ENCODE peak calls at places on chromosomes 16 and 17, in ten cellular contexts. One of them, this sample, is unnamed.
A peak's percentile ranks its signal among the peaks of the same experiment; 100 is the strongest.

GRCh38 chr16:57859331-57859730 is 57.0 kb upstream of the KIFC3 start:
- DNase-seq in right lobe of liver: no peak
- DNase-seq in left ventricle myocardium inferior: no peak
- DNase-seq in upper lobe of right lung: no peak
- DNase-seq in fibroblast of lung: peak; percentile 62
- DNase-seq in CD8-positive, alpha-beta memory T cell: no peak
- DNase-seq in WERI-Rb-1: peak; percentile 38
- DNase-seq in cardiac muscle cell: peak; percentile 66
- DNase-seq in ovary: no peak
- DNase-seq in prostate gland: no peak
- DNase-seq in this sample: no peak

GRCh38 chr17:47732399-47733046 is 513 bp upstream of the TBX21 start:
- DNase-seq in right lobe of liver: no peak
- DNase-seq in left ventricle myocardium inferior: no peak
- DNase-seq in upper lobe of right lung: peak; percentile 51
- DNase-seq in fibroblast of lung: no peak
- DNase-seq in CD8-positive, alpha-beta memory T cell: no peak
- DNase-seq in WERI-Rb-1: peak; percentile 8
- DNase-seq in cardiac muscle cell: no peak
- DNase-seq in ovary: no peak
- DNase-seq in prostate gland: no peak
- DNase-seq in this sample: no peak

GRCh38 chr16:11328172-11329079 is 16.8 kb upstream of the RMI2 start:
- DNase-seq in right lobe of liver: no peak
- DNase-seq in left ventricle myocardium inferior: peak; percentile 70
- DNase-seq in upper lobe of right lung: no peak
- DNase-seq in fibroblast of lung: peak; percentile 96
- DNase-seq in CD8-positive, alpha-beta memory T cell: peak; percentile 27
- DNase-seq in WERI-Rb-1: no peak
- DNase-seq in cardiac muscle cell: peak; percentile 98
- DNase-seq in ovary: peak; percentile 79
- DNase-seq in prostate gland: no peak
- DNase-seq in this sample: peak; percentile 30

GRCh38 chr16:1992475-1993292 is 2.9 kb downstream of the SYNGR3 start:
- DNase-seq in right lobe of liver: no peak
- DNase-seq in left ventricle myocardium inferior: no peak
- DNase-seq in upper lobe of right lung: no peak
- DNase-seq in fibroblast of lung: no peak
- DNase-seq in CD8-positive, alpha-beta memory T cell: no peak
- DNase-seq in WERI-Rb-1: no peak
- DNase-seq in cardiac muscle cell: no peak
- DNase-seq in ovary: peak; percentile 69
- DNase-seq in prostate gland: no peak
- DNase-seq in this sample: no peak

GRCh38 chr17:70405492-70406220 is 236.3 kb downstream of the KCNJ2 start:
- DNase-seq in right lobe of liver: no peak
- DNase-seq in left ventricle myocardium inferior: no peak
- DNase-seq in upper lobe of right lung: no peak
- DNase-seq in fibroblast of lung: peak; percentile 97
- DNase-seq in CD8-positive, alpha-beta memory T cell: no peak
- DNase-seq in WERI-Rb-1: no peak
- DNase-seq in cardiac muscle cell: peak; percentile 94
- DNase-seq in ovary: no peak
- DNase-seq in prostate gland: no peak
- DNase-seq in this sample: no peak

GRCh38 chr17:63106050-63106449 is 140.0 kb downstream of the TANC2 start:
- DNase-seq in right lobe of liver: no peak
- DNase-seq in left ventricle myocardium inferior: no peak
- DNase-seq in upper lobe of right lung: no peak
- DNase-seq in fibroblast of lung: no peak
- DNase-seq in CD8-positive, alpha-beta memory T cell: no peak
- DNase-seq in WERI-Rb-1: no peak
- DNase-seq in cardiac muscle cell: no peak
- DNase-seq in ovary: no peak
- DNase-seq in prostate gland: no peak
- DNase-seq in this sample: no peak

GRCh38 chr17:17151055-17151454 is 55.1 kb downstream of the PLD6 start:
- DNase-seq in right lobe of liver: no peak
- DNase-seq in left ventricle myocardium inferior: no peak
- DNase-seq in upper lobe of right lung: no peak
- DNase-seq in fibroblast of lung: peak; percentile 90
- DNase-seq in CD8-positive, alpha-beta memory T cell: no peak
- DNase-seq in WERI-Rb-1: no peak
- DNase-seq in cardiac muscle cell: peak; percentile 70
- DNase-seq in ovary: no peak
- DNase-seq in prostate gland: no peak
- DNase-seq in this sample: no peak

GRCh38 chr17:56640116-56640515 is 46.6 kb downstream of the NOG start:
- DNase-seq in right lobe of liver: no peak
- DNase-seq in left ventricle myocardium inferior: no peak
- DNase-seq in upper lobe of right lung: no peak
- DNase-seq in fibroblast of lung: no peak
- DNase-seq in CD8-positive, alpha-beta memory T cell: no peak
- DNase-seq in WERI-Rb-1: no peak
- DNase-seq in cardiac muscle cell: no peak
- DNase-seq in ovary: no peak
- DNase-seq in prostate gland: no peak
- DNase-seq in this sample: peak; percentile 13

GRCh38 chr16:67280090-67281015 is 1.0 kb downstream of the PLEKHG4 start:
- DNase-seq in right lobe of liver: no peak
- DNase-seq in left ventricle myocardium inferior: no peak
- DNase-seq in upper lobe of right lung: no peak
- DNase-seq in fibroblast of lung: no peak
- DNase-seq in CD8-positive, alpha-beta memory T cell: no peak
- DNase-seq in WERI-Rb-1: no peak
- DNase-seq in cardiac muscle cell: no peak
- DNase-seq in ovary: no peak
- DNase-seq in prostate gland: no peak
- DNase-seq in this sample: no peak

GRCh38 chr17:28518132-28518531 is 12.0 kb downstream of the FOXN1 start:
- DNase-seq in right lobe of liver: no peak
- DNase-seq in left ventricle myocardium inferior: no peak
- DNase-seq in upper lobe of right lung: no peak
- DNase-seq in fibroblast of lung: no peak
- DNase-seq in CD8-positive, alpha-beta memory T cell: no peak
- DNase-seq in WERI-Rb-1: no peak
- DNase-seq in cardiac muscle cell: no peak
- DNase-seq in ovary: no peak
- DNase-seq in prostate gland: no peak
- DNase-seq in this sample: no peak

GRCh38 chr17:39357978-39358377 is 43.4 kb downstream of the FBXL20 start:
- DNase-seq in right lobe of liver: no peak
- DNase-seq in left ventricle myocardium inferior: no peak
- DNase-seq in upper lobe of right lung: no peak
- DNase-seq in fibroblast of lung: no peak
- DNase-seq in CD8-positive, alpha-beta memory T cell: no peak
- DNase-seq in WERI-Rb-1: no peak
- DNase-seq in cardiac muscle cell: no peak
- DNase-seq in ovary: no peak
- DNase-seq in prostate gland: no peak
- DNase-seq in this sample: no peak

DNA sequence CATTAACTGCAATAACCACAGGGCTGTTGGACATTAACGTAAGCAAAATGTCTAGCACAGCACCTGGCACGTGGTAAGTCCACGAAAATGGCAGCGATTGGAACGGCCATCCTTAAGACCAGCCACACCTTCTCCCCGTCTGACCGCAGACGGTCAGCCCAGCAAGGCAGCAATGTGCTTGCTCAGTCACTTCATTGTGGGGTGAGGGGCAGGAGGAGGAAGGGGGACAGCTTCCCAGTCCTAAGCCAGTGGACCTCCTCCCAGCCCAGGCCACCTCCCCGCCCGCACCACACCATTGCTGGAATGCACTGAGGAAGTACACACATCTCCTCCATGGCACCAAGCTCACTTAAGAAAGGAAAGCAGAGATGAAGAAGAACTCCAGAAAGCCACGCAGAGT is 8.6 kb upstream of the MYLK3 start:
- DNase-seq in right lobe of liver: no peak
- DNase-seq in left ventricle myocardium inferior: no peak
- DNase-seq in upper lobe of right lung: no peak
- DNase-seq in fibroblast of lung: no peak
- DNase-seq in CD8-positive, alpha-beta memory T cell: no peak
- DNase-seq in WERI-Rb-1: no peak
- DNase-seq in cardiac muscle cell: no peak
- DNase-seq in ovary: no peak
- DNase-seq in prostate gland: no peak
- DNase-seq in this sample: no peak
- H3K27ac ChIP-seq in right lobe of liver: no peak overlapping the region
- H3K27ac ChIP-seq in left ventricle myocardium inferior: peak overlapping the region; percentile 96
- H3K27ac ChIP-seq in upper lobe of right lung: no peak overlapping the region
- H3K27ac ChIP-seq in fibroblast of lung: no peak overlapping the region
- H3K27ac ChIP-seq in CD8-positive, alpha-beta memory T cell: no peak overlapping the region
- H3K27ac ChIP-seq in WERI-Rb-1: no peak overlapping the region
- H3K27ac ChIP-seq in cardiac muscle cell: peak overlapping the region; percentile 95
- H3K27ac ChIP-seq in ovary: no peak overlapping the region
- H3K27ac ChIP-seq in prostate gland: no peak overlapping the region
- H3K27ac ChIP-seq in this sample: no peak overlapping the region

GRCh38 chr17:83147285-83147684 is 67.9 kb downstream of the METRNL start:
- DNase-seq in right lobe of liver: no peak
- DNase-seq in left ventricle myocardium inferior: no peak
- DNase-seq in upper lobe of right lung: no peak
- DNase-seq in fibroblast of lung: no peak
- DNase-seq in CD8-positive, alpha-beta memory T cell: no peak
- DNase-seq in WERI-Rb-1: no peak
- DNase-seq in cardiac muscle cell: no peak
- DNase-seq in ovary: no peak
- DNase-seq in prostate gland: no peak
- DNase-seq in this sample: no peak
- H3K9me3 ChIP-seq in right lobe of liver: no peaks in the 10 kb centered on the region
- H3K9me3 ChIP-seq in left ventricle myocardium inferior: peaks cover 7% of the 10 kb centered on the region
- H3K9me3 ChIP-seq in upper lobe of right lung: no peaks in the 10 kb centered on the region
- H3K9me3 ChIP-seq in fibroblast of lung: no peaks in the 10 kb centered on the region
- H3K9me3 ChIP-seq in CD8-positive, alpha-beta memory T cell: no peaks in the 10 kb centered on the region
- H3K9me3 ChIP-seq in WERI-Rb-1: peaks cover 10% of the 10 kb centered on the region
- H3K9me3 ChIP-seq in cardiac muscle cell: no peaks in the 10 kb centered on the region
- H3K9me3 ChIP-seq in ovary: no peaks in the 10 kb centered on the region
- H3K9me3 ChIP-seq in prostate gland: no peaks in the 10 kb centered on the region
- H3K9me3 ChIP-seq in this sample: no peaks in the 10 kb centered on the region

GRCh38 chr16:86447228-86447627 is 63.1 kb upstream of the FOXF1 start:
- DNase-seq in right lobe of liver: no peak
- DNase-seq in left ventricle myocardium inferior: no peak
- DNase-seq in upper lobe of right lung: no peak
- DNase-seq in fibroblast of lung: no peak
- DNase-seq in CD8-positive, alpha-beta memory T cell: no peak
- DNase-seq in WERI-Rb-1: no peak
- DNase-seq in cardiac muscle cell: no peak
- DNase-seq in ovary: no peak
- DNase-seq in prostate gland: no peak
- DNase-seq in this sample: no peak

GRCh38 chr16:86448306-86448705 is 62.0 kb upstream of the FOXF1 start:
- DNase-seq in right lobe of liver: no peak
- DNase-seq in left ventricle myocardium inferior: no peak
- DNase-seq in upper lobe of right lung: no peak
- DNase-seq in fibroblast of lung: no peak
- DNase-seq in CD8-positive, alpha-beta memory T cell: no peak
- DNase-seq in WERI-Rb-1: no peak
- DNase-seq in cardiac muscle cell: no peak
- DNase-seq in ovary: no peak
- DNase-seq in prostate gland: no peak
- DNase-seq in this sample: no peak

GRCh38 chr16:86443508-86444130 is 66.7 kb upstream of the FOXF1 start:
- DNase-seq in right lobe of liver: no peak
- DNase-seq in left ventricle myocardium inferior: no peak
- DNase-seq in upper lobe of right lung: no peak
- DNase-seq in fibroblast of lung: no peak
- DNase-seq in CD8-positive, alpha-beta memory T cell: no peak
- DNase-seq in WERI-Rb-1: no peak
- DNase-seq in cardiac muscle cell: no peak
- DNase-seq in ovary: no peak
- DNase-seq in prostate gland: no peak
- DNase-seq in this sample: no peak

GRCh38 chr16:86444274-86445060 is 65.9 kb upstream of the FOXF1 start:
- DNase-seq in right lobe of liver: no peak
- DNase-seq in left ventricle myocardium inferior: no peak
- DNase-seq in upper lobe of right lung: no peak
- DNase-seq in fibroblast of lung: peak; percentile 19
- DNase-seq in CD8-positive, alpha-beta memory T cell: no peak
- DNase-seq in WERI-Rb-1: no peak
- DNase-seq in cardiac muscle cell: peak; percentile 11
- DNase-seq in ovary: no peak
- DNase-seq in prostate gland: no peak
- DNase-seq in this sample: no peak

GRCh38 chr16:86446279-86446678 is 64.0 kb upstream of the FOXF1 start:
- DNase-seq in right lobe of liver: no peak
- DNase-seq in left ventricle myocardium inferior: no peak
- DNase-seq in upper lobe of right lung: no peak
- DNase-seq in fibroblast of lung: no peak
- DNase-seq in CD8-positive, alpha-beta memory T cell: no peak
- DNase-seq in WERI-Rb-1: no peak
- DNase-seq in cardiac muscle cell: no peak
- DNase-seq in ovary: no peak
- DNase-seq in prostate gland: no peak
- DNase-seq in this sample: no peak
- H3K27me3 ChIP-seq in right lobe of liver: no peaks in the 10 kb centered on the region
- H3K27me3 ChIP-seq in left ventricle myocardium inferior: peaks cover 64% of the 10 kb centered on the region
- H3K27me3 ChIP-seq in upper lobe of right lung: peaks cover 20% of the 10 kb centered on the region
- H3K27me3 ChIP-seq in fibroblast of lung: no peaks in the 10 kb centered on the region
- H3K27me3 ChIP-seq in CD8-positive, alpha-beta memory T cell: no peaks in the 10 kb centered on the region
- H3K27me3 ChIP-seq in WERI-Rb-1: no peaks in the 10 kb centered on the region
- H3K27me3 ChIP-seq in cardiac muscle cell: no peaks in the 10 kb centered on the region
- H3K27me3 ChIP-seq in ovary: no peaks in the 10 kb centered on the region
- H3K27me3 ChIP-seq in prostate gland: peaks cover 3% of the 10 kb centered on the region
- H3K27me3 ChIP-seq in this sample: no peaks in the 10 kb centered on the region

GRCh38 chr16:75052481-75053211 is 53.8 kb downstream of the ZNRF1 start:
- DNase-seq in right lobe of liver: no peak
- DNase-seq in left ventricle myocardium inferior: no peak
- DNase-seq in upper lobe of right lung: no peak
- DNase-seq in fibroblast of lung: no peak
- DNase-seq in CD8-positive, alpha-beta memory T cell: no peak
- DNase-seq in WERI-Rb-1: no peak
- DNase-seq in cardiac muscle cell: no peak
- DNase-seq in ovary: no peak
- DNase-seq in prostate gland: no peak
- DNase-seq in this sample: no peak
- H3K27ac ChIP-seq in right lobe of liver: no peak overlapping the region
- H3K27ac ChIP-seq in left ventricle myocardium inferior: peak overlapping the region; percentile 0
- H3K27ac ChIP-seq in upper lobe of right lung: no peak overlapping the region
- H3K27ac ChIP-seq in fibroblast of lung: no peak overlapping the region
- H3K27ac ChIP-seq in CD8-positive, alpha-beta memory T cell: no peak overlapping the region
- H3K27ac ChIP-seq in WERI-Rb-1: no peak overlapping the region
- H3K27ac ChIP-seq in cardiac muscle cell: no peak overlapping the region
- H3K27ac ChIP-seq in ovary: no peak overlapping the region
- H3K27ac ChIP-seq in prostate gland: no peak overlapping the region
- H3K27ac ChIP-seq in this sample: no peak overlapping the region

GRCh38 chr16:27390157-27390556 is 11.8 kb upstream of the IL21R start:
- DNase-seq in right lobe of liver: no peak
- DNase-seq in left ventricle myocardium inferior: no peak
- DNase-seq in upper lobe of right lung: no peak
- DNase-seq in fibroblast of lung: no peak
- DNase-seq in CD8-positive, alpha-beta memory T cell: no peak
- DNase-seq in WERI-Rb-1: no peak
- DNase-seq in cardiac muscle cell: no peak
- DNase-seq in ovary: no peak
- DNase-seq in prostate gland: no peak
- DNase-seq in this sample: no peak
- H3K9me3 ChIP-seq in right lobe of liver: no peaks in the 10 kb centered on the region
- H3K9me3 ChIP-seq in left ventricle myocardium inferior: peaks cover 46% of the 10 kb centered on the region
- H3K9me3 ChIP-seq in upper lobe of right lung: no peaks in the 10 kb centered on the region
- H3K9me3 ChIP-seq in fibroblast of lung: no peaks in the 10 kb centered on the region
- H3K9me3 ChIP-seq in CD8-positive, alpha-beta memory T cell: peaks cover 5% of the 10 kb centered on the region
- H3K9me3 ChIP-seq in WERI-Rb-1: no peaks in the 10 kb centered on the region
- H3K9me3 ChIP-seq in cardiac muscle cell: no peaks in the 10 kb centered on the region
- H3K9me3 ChIP-seq in ovary: peaks cover 7% of the 10 kb centered on the region
- H3K9me3 ChIP-seq in prostate gland: no peaks in the 10 kb centered on the region
- H3K9me3 ChIP-seq in this sample: no peaks in the 10 kb centered on the region

This sample was measured in naive thymus-derived CD4-positive, alpha-beta T cell.